ENCODE peak calls at places on chromosomes 3 and 15, in ten cellular contexts. W is HT-29; C is activated CD8-positive, alpha-beta T cell treated with anti-CD3 and anti-CD28 coated beads, Interleukin-2, amount 10 ng/mL, durations not matched to agents 7 days and 5 days; I is activated naive CD4-positive, alpha-beta T cell treated with anti-CD3 and anti-CD28 coated beads, Interleukin-2, amount 10 ng/mL, durations not matched to agents 7 days and 5 days; B is amniotic stem cell; J is T1000; S is neuronal stem cell; A is nephron progenitor cell; Z is posterior vena cava; G is T47D. K is an unnamed sample.

GRCh38 chr3:52891615-52892081 is 5.7 kb downstream of the STIMATE start:
- DNase-seq in W (no peak), C (no peak), I (no peak), B (no peak), J (no peak), S (no peak), A (no peak), Z (no peak), G (no peak), K (no peak)

GRCh38 chr3:180447156-180447555 is 154.8 kb upstream of the TTC14 start:
- DNase-seq in W (no peak), C (no peak), I (no peak), B (no peak), J (no peak), S (no peak), A (no peak), Z (no peak), G (no peak), K (no peak)

GRCh38 chr15:77032647-77033416 is 37.9 kb downstream of the PSTPIP1 start:
- DNase-seq in W (no peak), C (no peak), I (no peak), B (no peak), J (no peak), S (no peak), A (no peak), Z (peak), G (no peak), K (peak)

GRCh38 chr3:50340404-50341329 is at the start of gene RASSF1:
- DNase-seq in W (peak), C (peak), I (peak), B (no peak), J (no peak), S (no peak), A (no peak), Z (peak), G (no peak), K (no peak)

GRCh38 chr15:78216276-78217229 is 17.8 kb downstream of the ACSBG1 start:
- DNase-seq in W (peak), C (no peak), I (no peak), B (no peak), J (no peak), S (no peak), A (no peak), Z (no peak), G (peak), K (no peak)

GRCh38 chr3:24378313-24378712 is 116.3 kb downstream of the THRB start:
- DNase-seq in W (no peak), C (no peak), I (no peak), B (no peak), J (no peak), S (no peak), A (no peak), Z (no peak), G (no peak), K (no peak)

GRCh38 chr3:171330936-171331335 is 129.3 kb downstream of the TNIK start:
- DNase-seq in W (no peak), C (no peak), I (no peak), B (no peak), J (no peak), S (no peak), A (no peak), Z (no peak), G (no peak), K (no peak)

GRCh38 chr3:24763421-24763820 is 268.8 kb upstream of the THRB start:
- DNase-seq in W (no peak), C (no peak), I (no peak), B (no peak), J (no peak), S (no peak), A (no peak), Z (no peak), G (no peak), K (no peak)

GRCh38 chr3:187036394-187036793 is 102.9 kb downstream of the RPL39L start:
- DNase-seq in W (no peak), C (no peak), I (no peak), B (no peak), J (no peak), S (no peak), A (no peak), Z (no peak), G (no peak), K (no peak)